ENCODE peak calls at places on chromosomes 7 and 10, in eight cellular contexts. D, G, A, W, L, V, P and E are unnamed samples.

GRCh38 chr7:95246935-95247370 is 77.4 kb downstream of the PON1 start:
- DNase-seq in D (peak; percentile 76), G (peak; percentile 86), A (no peak), W (peak; percentile 89), L (peak; percentile 66), V (peak; percentile 82), P (peak; percentile 73), E (peak; percentile 45)

GRCh38 chr7:116628971-116629586 is 42.9 kb upstream of the MET start:
- DNase-seq in D (no peak), G (no peak), A (no peak), W (peak; percentile 61), L (peak; percentile 57), V (peak; percentile 94), P (peak; percentile 7), E (peak; percentile 75)

GRCh38 chr7:34011711-34012110 is 106.4 kb downstream of the BMPER start:
- DNase-seq in D (no peak), G (no peak), A (no peak), W (no peak), L (peak; percentile 22), V (no peak), P (peak; percentile 38), E (no peak)

GRCh38 chr7:8627322-8627721 is 193.9 kb downstream of the NXPH1 start:
- DNase-seq in D (no peak), G (no peak), A (no peak), W (no peak), L (no peak), V (no peak), P (no peak), E (no peak)

GRCh38 chr7:2255145-2256139 is 13.4 kb downstream of the NUDT1 start:
- DNase-seq in D (no peak), G (no peak), A (no peak), W (peak; percentile 85), L (peak; percentile 91), V (no peak), P (no peak), E (no peak)

GRCh38 chr7:500521-501420 is 18.9 kb downstream of the PDGFA start:
- DNase-seq in D (no peak), G (no peak), A (no peak), W (no peak), L (no peak), V (no peak), P (no peak), E (no peak)

GRCh38 chr10:8898745-8899330 is 844.4 kb downstream of the GATA3 start:
- DNase-seq in D (no peak), G (no peak), A (no peak), W (no peak), L (no peak), V (no peak), P (no peak), E (no peak)

GRCh38 chr10:96496281-96496925 is 17.3 kb downstream of the TLL2 start:
- DNase-seq in D (peak; percentile 68), G (peak; percentile 32), A (no peak), W (peak; percentile 64), L (no peak), V (peak; percentile 40), P (peak; percentile 47), E (no peak)

GRCh38 chr7:122919643-122920181 is 33.5 kb upstream of the CADPS2 start:
- DNase-seq in D (no peak), G (no peak), A (no peak), W (no peak), L (no peak), V (peak; percentile 68), P (no peak), E (no peak)

GRCh38 chr10:92886334-92886961 is 38.1 kb downstream of the EXOC6 start:
- DNase-seq in D (no peak), G (no peak), A (no peak), W (no peak), L (no peak), V (peak; percentile 64), P (no peak), E (peak; percentile 28)

GRCh38 chr7:105885386-105886111 is 9.2 kb upstream of the ATXN7L1 start:
- DNase-seq in D (no peak), G (peak; percentile 4), A (no peak), W (peak; percentile 75), L (peak; percentile 40), V (peak; percentile 26), P (no peak), E (no peak)

GRCh38 chr7:19112290-19113000 is 5.0 kb downstream of the TWIST1 start:
- DNase-seq in D (no peak), G (peak; percentile 73), A (no peak), W (peak; percentile 91), L (no peak), V (no peak), P (no peak), E (no peak)

GRCh38 chr10:113540845-113541553 is 11.9 kb upstream of the HABP2 start:
- DNase-seq in D (no peak), G (no peak), A (no peak), W (no peak), L (peak; percentile 62), V (no peak), P (peak; percentile 68), E (no peak)

GRCh38 chr10:34872820-34873219 is 57.7 kb upstream of the PARD3 start:
- DNase-seq in D (no peak), G (no peak), A (no peak), W (no peak), L (no peak), V (no peak), P (no peak), E (no peak)

GRCh38 chr10:89389254-89389653 is 3.2 kb upstream of the IFIT1 start:
- DNase-seq in D (no peak), G (peak; percentile 66), A (no peak), W (peak; percentile 47), L (peak; percentile 67), V (peak; percentile 70), P (peak; percentile 38), E (no peak)

GRCh38 chr7:55568613-55569268 is 3.6 kb downstream of the VOPP1 start:
- DNase-seq in D (no peak), G (peak; percentile 15), A (no peak), W (peak; percentile 36), L (peak; percentile 38), V (no peak), P (no peak), E (no peak)

GRCh38 chr7:25720427-25720826 is 431.6 kb upstream of the NFE2L3 start:
- DNase-seq in D (peak; percentile 36), G (peak; percentile 14), A (no peak), W (no peak), L (peak; percentile 34), V (no peak), P (peak; percentile 22), E (no peak)

GRCh38 chr10:102040721-102041120 is 15.3 kb downstream of the ARMH3 start:
- DNase-seq in D (no peak), G (no peak), A (no peak), W (no peak), L (no peak), V (no peak), P (no peak), E (no peak)

GRCh38 chr7:56091591-56091990 is 1.2 kb downstream of the PHKG1 start:
- DNase-seq in D (no peak), G (no peak), A (no peak), W (peak; percentile 76), L (no peak), V (no peak), P (no peak), E (no peak)

GRCh38 chr7:46819819-46820218 is 762.1 kb downstream of the TNS3 start:
- DNase-seq in D (no peak), G (no peak), A (no peak), W (no peak), L (no peak), V (no peak), P (no peak), E (no peak)

GRCh38 chr7:8175929-8176369 is 86.0 kb downstream of the ICA1 start:
- DNase-seq in D (no peak), G (no peak), A (peak; percentile 72), W (no peak), L (no peak), V (no peak), P (no peak), E (no peak)

GRCh38 chr7:99422625-99423024 is 13.9 kb downstream of the BUD31 start:
- DNase-seq in D (no peak), G (no peak), A (no peak), W (no peak), L (no peak), V (no peak), P (no peak), E (no peak)